ENCODE peak calls at places on chromosomes 13 and 19, in seven cellular contexts. C, Z, I, T, L, B and E are unnamed samples.

GRCh38 chr19:35628264-35628564 is 622 bp upstream of the RBM42 start:
- DNase-seq in C (no peak), Z (no peak), I (no peak), T (no peak), L (no peak), B (no peak), E (no peak)

GRCh38 chr19:17706750-17707181 is 12.5 kb upstream of the MAP1S start:
- DNase-seq in C (no peak), Z (peak), I (peak), T (no peak), L (no peak), B (no peak), E (no peak)

GRCh38 chr19:1302534-1303239 is 17.0 kb downstream of the EFNA2 start:
- DNase-seq in C (no peak), Z (no peak), I (no peak), T (no peak), L (no peak), B (no peak), E (no peak)

GRCh38 chr13:30864352-30865130 is 41.5 kb upstream of the MEDAG start:
- DNase-seq in C (no peak), Z (no peak), I (peak), T (peak), L (no peak), B (no peak), E (no peak)

GRCh38 chr19:13463296-13463695 is 43.0 kb downstream of the CACNA1A start:
- DNase-seq in C (no peak), Z (no peak), I (peak), T (no peak), L (peak), B (no peak), E (peak)

GRCh38 chr19:38661166-38661565 is 13.7 kb downstream of the ACTN4 start:
- DNase-seq in C (no peak), Z (no peak), I (peak), T (no peak), L (no peak), B (no peak), E (no peak)

GRCh38 chr13:64441740-64442139 is 2788.4 kb downstream of the PCDH9 start:
- DNase-seq in C (no peak), Z (no peak), I (no peak), T (no peak), L (no peak), B (no peak), E (no peak)

GRCh38 chr13:20411638-20412342 is 113.9 kb downstream of the CRYL1 start:
- DNase-seq in C (no peak), Z (no peak), I (no peak), T (no peak), L (no peak), B (no peak), E (peak)

GRCh38 chr19:40690699-40691420 is 409 bp upstream of the NUMBL start:
- DNase-seq in C (peak), Z (peak), I (peak), T (peak), L (peak), B (peak), E (peak)

GRCh38 chr19:42023121-42023942 is 29.3 kb upstream of the ATP1A3 start:
- DNase-seq in C (no peak), Z (no peak), I (peak), T (no peak), L (peak), B (no peak), E (peak)

GRCh38 chr19:53530622-53531021 is 7.3 kb upstream of the ZNF331 start:
- DNase-seq in C (no peak), Z (no peak), I (no peak), T (no peak), L (no peak), B (no peak), E (no peak)

GRCh38 chr13:43780666-43781065 is 6.1 kb downstream of the ENOX1 start:
- DNase-seq in C (no peak), Z (no peak), I (no peak), T (no peak), L (no peak), B (no peak), E (no peak)

GRCh38 chr19:13781547-13781946 is 7.3 kb downstream of the C19orf53 start:
- DNase-seq in C (peak), Z (peak), I (peak), T (no peak), L (no peak), B (peak), E (peak)

GRCh38 chr19:31875550-31875949 is 469.9 kb upstream of the ZNF507 start:
- DNase-seq in C (no peak), Z (no peak), I (no peak), T (no peak), L (no peak), B (no peak), E (no peak)

GRCh38 chr13:32302461-32302860 is 12.7 kb downstream of the ZAR1L start:
- DNase-seq in C (no peak), Z (no peak), I (no peak), T (no peak), L (no peak), B (no peak), E (no peak)

GRCh38 chr13:26254583-26255102 is 714 bp downstream of the CDK8 start:
- DNase-seq in C (peak), Z (peak), I (peak), T (peak), L (peak), B (peak), E (peak)

GRCh38 chr19:34963531-34964406 is at the start of gene ZNF792:
- DNase-seq in C (no peak), Z (peak), I (peak), T (peak), L (peak), B (peak), E (peak)

GRCh38 chr13:80338781-80339577 is 1.9 kb downstream of the SPRY2 start:
- DNase-seq in C (peak), Z (peak), I (peak), T (peak), L (no peak), B (peak), E (peak)

GRCh38 chr19:46745030-46745429 is 827 bp upstream of the FKRP start:
- DNase-seq in C (no peak), Z (no peak), I (no peak), T (no peak), L (no peak), B (no peak), E (no peak)

GRCh38 chr19:15730538-15730937 is 2.7 kb downstream of the OR10H2 start:
- DNase-seq in C (no peak), Z (no peak), I (no peak), T (no peak), L (no peak), B (no peak), E (no peak)

GRCh38 chr19:52923782-52924593 is 760 bp upstream of the ZNF888 start:
- DNase-seq in C (peak), Z (peak), I (peak), T (no peak), L (no peak), B (peak), E (peak)

GRCh38 chr19:40217027-40217810 is 965 bp downstream of the TTC9B start:
- DNase-seq in C (no peak), Z (no peak), I (no peak), T (no peak), L (no peak), B (peak), E (peak)

GRCh38 chr19:34236035-34236793 is 18.1 kb upstream of the GARRE1 start:
- DNase-seq in C (no peak), Z (no peak), I (peak), T (no peak), L (no peak), B (peak), E (no peak)

GRCh38 chr13:22061806-22062391 is 391.0 kb downstream of the FGF9 start:
- DNase-seq in C (no peak), Z (no peak), I (no peak), T (no peak), L (no peak), B (no peak), E (no peak)

GRCh38 chr19:739998-740715 is 10.8 kb upstream of the MISP start:
- DNase-seq in C (no peak), Z (no peak), I (no peak), T (no peak), L (no peak), B (no peak), E (no peak)

GRCh38 chr19:45470147-45471081 is 2.6 kb downstream of the FOSB start:
- DNase-seq in C (no peak), Z (no peak), I (peak), T (peak), L (peak), B (no peak), E (peak)

GRCh38 chr19:10278935-10279334 is 7.8 kb upstream of the ICAM4 start:
- DNase-seq in C (no peak), Z (no peak), I (no peak), T (no peak), L (no peak), B (no peak), E (no peak)

GRCh38 chr13:76991432-76991795 is 467 bp upstream of the CLN5 start:
- DNase-seq in C (peak), Z (peak), I (no peak), T (no peak), L (peak), B (peak), E (no peak)

GRCh38 chr13:110394371-110394841 is 87.3 kb downstream of the COL4A2 start:
- DNase-seq in C (no peak), Z (no peak), I (peak), T (no peak), L (no peak), B (no peak), E (no peak)

GRCh38 chr13:24032252-24032651 is 128.3 kb upstream of the SPATA13 start:
- DNase-seq in C (no peak), Z (no peak), I (peak), T (no peak), L (no peak), B (no peak), E (no peak)

GRCh38 chr19:47315125-47315821 is 5.6 kb downstream of the C5AR1 start:
- DNase-seq in C (peak), Z (peak), I (peak), T (peak), L (no peak), B (peak), E (peak)

GRCh38 chr19:42132030-42132628 is at the start of gene POU2F2:
- DNase-seq in C (no peak), Z (peak), I (no peak), T (no peak), L (peak), B (peak), E (peak)

GRCh38 chr19:2239771-2240770 is 3.4 kb downstream of the SF3A2 start:
- DNase-seq in C (no peak), Z (peak), I (peak), T (no peak), L (peak), B (no peak), E (peak)